ENCODE peak calls at places on chromosomes 5 and 9, in ten cellular contexts. One of them, this sample, is unnamed.

GRCh38 chr5:158514353-158514960 is 585.3 kb downstream of the EBF1 start:
- DNase-seq in A549: no peak
- DNase-seq in upper lobe of left lung: no peak
- DNase-seq in ovary: no peak
- DNase-seq in HepG2: no peak
- DNase-seq in GM12878: no peak
- DNase-seq in H1: no peak
- DNase-seq in transverse colon: no peak
- DNase-seq in K562: no peak
- DNase-seq in stomach: no peak
- DNase-seq in this sample: no peak

GRCh38 chr9:132589148-132590036 is 7.0 kb downstream of the BARHL1 start:
- DNase-seq in stomach: no peak
- DNase-seq in H1: peak; percentile 74
- DNase-seq in HepG2: no peak
- DNase-seq in A549: peak; percentile 36
- DNase-seq in transverse colon: no peak
- DNase-seq in K562: no peak
- DNase-seq in upper lobe of left lung: no peak
- DNase-seq in ovary: no peak
- DNase-seq in GM12878: no peak
- DNase-seq in this sample: no peak

GRCh38 chr5:81717815-81718214 is 33.1 kb downstream of the SSBP2 start:
- DNase-seq in ovary: no peak
- DNase-seq in K562: no peak
- DNase-seq in HepG2: no peak
- DNase-seq in GM12878: no peak
- DNase-seq in transverse colon: no peak
- DNase-seq in H1: no peak
- DNase-seq in stomach: no peak
- DNase-seq in upper lobe of left lung: no peak
- DNase-seq in A549: no peak
- DNase-seq in this sample: no peak

GRCh38 chr5:171481791-171482536 is 62.5 kb downstream of the FGF18 start:
- DNase-seq in upper lobe of left lung: no peak
- DNase-seq in A549: no peak
- DNase-seq in GM12878: no peak
- DNase-seq in K562: no peak
- DNase-seq in transverse colon: no peak
- DNase-seq in stomach: no peak
- DNase-seq in H1: no peak
- DNase-seq in HepG2: no peak
- DNase-seq in ovary: no peak
- DNase-seq in this sample: no peak

GRCh38 chr5:13276143-13276542 is 668.3 kb downstream of the DNAH5 start:
- DNase-seq in H1: no peak
- DNase-seq in K562: no peak
- DNase-seq in upper lobe of left lung: no peak
- DNase-seq in transverse colon: no peak
- DNase-seq in A549: no peak
- DNase-seq in ovary: no peak
- DNase-seq in HepG2: no peak
- DNase-seq in stomach: no peak
- DNase-seq in GM12878: no peak
- DNase-seq in this sample: no peak

GRCh38 chr5:14790220-14790619 is 81.4 kb downstream of the ANKH start:
- DNase-seq in upper lobe of left lung: no peak
- DNase-seq in A549: no peak
- DNase-seq in stomach: no peak
- DNase-seq in HepG2: no peak
- DNase-seq in K562: no peak
- DNase-seq in H1: no peak
- DNase-seq in transverse colon: no peak
- DNase-seq in ovary: no peak
- DNase-seq in GM12878: no peak
- DNase-seq in this sample: no peak

GRCh38 chr5:172478256-172478655 is 23.9 kb upstream of the SH3PXD2B start:
- DNase-seq in H1: no peak
- DNase-seq in ovary: no peak
- DNase-seq in upper lobe of left lung: no peak
- DNase-seq in HepG2: no peak
- DNase-seq in transverse colon: no peak
- DNase-seq in GM12878: no peak
- DNase-seq in K562: no peak
- DNase-seq in A549: no peak
- DNase-seq in stomach: no peak
- DNase-seq in this sample: no peak

GRCh38 chr5:12845549-12846159 is 941.4 kb upstream of the CTNND2 start:
- DNase-seq in A549: no peak
- DNase-seq in upper lobe of left lung: no peak
- DNase-seq in transverse colon: no peak
- DNase-seq in stomach: no peak
- DNase-seq in K562: no peak
- DNase-seq in HepG2: no peak
- DNase-seq in ovary: no peak
- DNase-seq in H1: no peak
- DNase-seq in GM12878: no peak
- DNase-seq in this sample: no peak

GRCh38 chr9:133591116-133591910 is 17.9 kb downstream of the FAM163B start:
- DNase-seq in GM12878: no peak
- DNase-seq in stomach: no peak
- DNase-seq in H1: no peak
- DNase-seq in upper lobe of left lung: no peak
- DNase-seq in transverse colon: no peak
- DNase-seq in HepG2: no peak
- DNase-seq in ovary: no peak
- DNase-seq in K562: no peak
- DNase-seq in A549: no peak
- DNase-seq in this sample: no peak

DNA sequence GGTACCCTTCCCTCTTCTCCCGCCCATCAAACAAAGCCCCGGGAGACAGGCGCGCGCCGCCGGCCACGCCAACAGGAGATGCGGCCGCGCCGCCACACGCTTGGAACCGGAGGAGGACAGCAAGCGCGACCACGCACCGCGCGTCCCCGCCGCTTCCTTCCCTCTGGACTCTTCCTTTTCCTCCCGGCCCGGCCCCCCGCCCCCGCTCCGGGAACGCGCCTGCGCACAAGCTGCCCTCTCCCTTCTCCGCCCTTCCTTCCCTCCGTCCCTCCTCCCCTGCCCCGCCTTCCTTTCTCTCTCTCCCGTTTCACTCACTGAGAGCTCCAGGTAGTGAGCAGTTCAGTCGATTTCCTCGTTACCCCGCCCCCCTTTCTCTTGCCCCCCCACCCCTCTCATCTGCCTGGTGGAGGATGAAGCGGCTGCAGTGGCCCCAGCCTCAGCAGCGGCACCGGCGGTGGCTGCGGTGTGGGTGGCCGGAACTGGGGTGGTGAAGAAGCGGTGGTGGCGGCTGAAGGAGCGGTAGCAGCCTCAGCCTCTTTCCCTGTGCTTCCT is at the start of gene RASA1:
- DNase-seq in HepG2: peak; percentile 91
- DNase-seq in ovary: peak; percentile 95
- DNase-seq in upper lobe of left lung: peak; percentile 96
- DNase-seq in K562: peak; percentile 97
- DNase-seq in A549: peak; percentile 92
- DNase-seq in H1: peak; percentile 98
- DNase-seq in transverse colon: peak; percentile 96
- DNase-seq in stomach: peak; percentile 91
- DNase-seq in GM12878: peak; percentile 76
- DNase-seq in this sample: peak; percentile 90
- H3K27ac ChIP-seq in HepG2: peak within 1 kb of the TSS; percentile 88
- H3K27ac ChIP-seq in ovary: peak within 1 kb of the TSS; percentile 68
- H3K27ac ChIP-seq in upper lobe of left lung: peak within 1 kb of the TSS; percentile 93
- H3K27ac ChIP-seq in K562: peak within 1 kb of the TSS; percentile 88
- H3K27ac ChIP-seq in A549: peak within 1 kb of the TSS; percentile 97
- H3K27ac ChIP-seq in H1: peak within 1 kb of the TSS; percentile 85
- H3K27ac ChIP-seq in transverse colon: peak within 1 kb of the TSS; percentile 98
- H3K27ac ChIP-seq in stomach: peak within 1 kb of the TSS; percentile 91
- H3K27ac ChIP-seq in GM12878: peak within 1 kb of the TSS; percentile 94
- H3K27ac ChIP-seq in this sample: peak within 1 kb of the TSS; percentile 88

GRCh38 chr5:38790891-38791290 is 54.9 kb upstream of the OSMR start:
- DNase-seq in H1: no peak
- DNase-seq in ovary: no peak
- DNase-seq in A549: no peak
- DNase-seq in stomach: no peak
- DNase-seq in upper lobe of left lung: no peak
- DNase-seq in K562: no peak
- DNase-seq in HepG2: no peak
- DNase-seq in transverse colon: no peak
- DNase-seq in GM12878: no peak
- DNase-seq in this sample: no peak

GRCh38 chr5:38794986-38795385 is 50.8 kb upstream of the OSMR start:
- DNase-seq in stomach: no peak
- DNase-seq in H1: no peak
- DNase-seq in HepG2: no peak
- DNase-seq in A549: no peak
- DNase-seq in upper lobe of left lung: no peak
- DNase-seq in ovary: no peak
- DNase-seq in GM12878: no peak
- DNase-seq in K562: no peak
- DNase-seq in transverse colon: no peak
- DNase-seq in this sample: no peak

GRCh38 chr5:38793099-38793498 is 52.7 kb upstream of the OSMR start:
- DNase-seq in H1: no peak
- DNase-seq in A549: no peak
- DNase-seq in GM12878: no peak
- DNase-seq in stomach: no peak
- DNase-seq in K562: no peak
- DNase-seq in ovary: no peak
- DNase-seq in HepG2: no peak
- DNase-seq in transverse colon: no peak
- DNase-seq in upper lobe of left lung: peak; percentile 72
- DNase-seq in this sample: no peak

GRCh38 chr5:38789777-38790176 is 56.0 kb upstream of the OSMR start:
- DNase-seq in transverse colon: no peak
- DNase-seq in A549: no peak
- DNase-seq in K562: no peak
- DNase-seq in stomach: no peak
- DNase-seq in ovary: no peak
- DNase-seq in upper lobe of left lung: no peak
- DNase-seq in HepG2: no peak
- DNase-seq in GM12878: no peak
- DNase-seq in H1: no peak
- DNase-seq in this sample: no peak

DNA sequence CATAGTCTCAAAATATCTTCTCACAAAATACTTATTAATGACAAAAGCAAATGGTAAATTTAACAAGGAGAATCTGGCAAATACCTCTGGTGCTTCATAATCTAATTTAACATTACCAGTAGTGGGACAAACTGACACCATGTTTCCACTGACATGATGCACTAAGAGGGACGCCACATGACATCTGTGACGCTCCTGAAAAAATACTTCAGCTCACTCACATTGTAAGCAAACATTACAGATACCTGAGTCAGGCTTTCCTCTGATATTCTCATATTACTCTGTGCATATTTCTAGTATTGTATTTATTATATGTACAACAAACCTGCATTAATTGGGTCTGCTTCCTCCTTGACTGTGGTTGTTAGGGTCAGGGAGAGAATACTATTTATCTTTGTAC is 56.7 kb upstream of the OSMR start:
- DNase-seq in transverse colon: no peak
- DNase-seq in K562: no peak
- DNase-seq in A549: no peak
- DNase-seq in H1: no peak
- DNase-seq in ovary: no peak
- DNase-seq in HepG2: no peak
- DNase-seq in stomach: no peak
- DNase-seq in upper lobe of left lung: no peak
- DNase-seq in GM12878: no peak
- DNase-seq in this sample: no peak
- TF ChIP-seq POLR2A in transverse colon: no peak
- TF ChIP-seq POLR2A in K562: no peak
- TF ChIP-seq POLR2A in A549: no peak
- TF ChIP-seq POLR2A in H1: no peak
- TF ChIP-seq POLR2A in ovary: no peak
- TF ChIP-seq POLR2A in HepG2: no peak
- TF ChIP-seq POLR2A in stomach: no peak
- TF ChIP-seq POLR2A in upper lobe of left lung: no peak
- TF ChIP-seq POLR2A in GM12878: no peak
- TF ChIP-seq POLR2A in this sample: no peak

GRCh38 chr9:31604516-31604915 is 779.9 kb upstream of the ACO1 start:
- DNase-seq in H1: no peak
- DNase-seq in stomach: no peak
- DNase-seq in GM12878: no peak
- DNase-seq in transverse colon: no peak
- DNase-seq in HepG2: no peak
- DNase-seq in upper lobe of left lung: no peak
- DNase-seq in A549: no peak
- DNase-seq in K562: no peak
- DNase-seq in ovary: no peak
- DNase-seq in this sample: no peak

GRCh38 chr9:31606678-31607077 is 777.8 kb upstream of the ACO1 start:
- DNase-seq in HepG2: no peak
- DNase-seq in upper lobe of left lung: no peak
- DNase-seq in GM12878: no peak
- DNase-seq in H1: no peak
- DNase-seq in A549: no peak
- DNase-seq in ovary: no peak
- DNase-seq in stomach: no peak
- DNase-seq in K562: no peak
- DNase-seq in transverse colon: no peak
- DNase-seq in this sample: no peak

GRCh38 chr9:31608413-31608812 is 776.0 kb upstream of the ACO1 start:
- DNase-seq in transverse colon: no peak
- DNase-seq in K562: no peak
- DNase-seq in stomach: no peak
- DNase-seq in HepG2: no peak
- DNase-seq in GM12878: no peak
- DNase-seq in H1: no peak
- DNase-seq in ovary: no peak
- DNase-seq in upper lobe of left lung: no peak
- DNase-seq in A549: no peak
- DNase-seq in this sample: no peak

GRCh38 chr9:31601666-31602065 is 782.8 kb upstream of the ACO1 start:
- DNase-seq in H1: no peak
- DNase-seq in transverse colon: no peak
- DNase-seq in upper lobe of left lung: no peak
- DNase-seq in stomach: no peak
- DNase-seq in ovary: no peak
- DNase-seq in A549: no peak
- DNase-seq in HepG2: no peak
- DNase-seq in K562: no peak
- DNase-seq in GM12878: no peak
- DNase-seq in this sample: no peak

GRCh38 chr9:31605164-31605563 is 779.3 kb upstream of the ACO1 start:
- DNase-seq in HepG2: no peak
- DNase-seq in transverse colon: no peak
- DNase-seq in upper lobe of left lung: no peak
- DNase-seq in ovary: no peak
- DNase-seq in GM12878: no peak
- DNase-seq in K562: no peak
- DNase-seq in H1: no peak
- DNase-seq in A549: no peak
- DNase-seq in stomach: no peak
- DNase-seq in this sample: no peak
- TF ChIP-seq EP300 in HepG2: no peak
- TF ChIP-seq EP300 in transverse colon: no peak
- TF ChIP-seq EP300 in upper lobe of left lung: no peak
- TF ChIP-seq EP300 in ovary: no peak
- TF ChIP-seq EP300 in GM12878: no peak
- TF ChIP-seq EP300 in K562: no peak
- TF ChIP-seq EP300 in H1: no peak
- TF ChIP-seq EP300 in A549: no peak
- TF ChIP-seq EP300 in stomach: no peak
- TF ChIP-seq EP300 in this sample: no peak

GRCh38 chr9:23543420-23543819 is 282.6 kb downstream of the ELAVL2 start:
- DNase-seq in HepG2: no peak
- DNase-seq in transverse colon: no peak
- DNase-seq in upper lobe of left lung: no peak
- DNase-seq in GM12878: no peak
- DNase-seq in stomach: no peak
- DNase-seq in ovary: no peak
- DNase-seq in A549: no peak
- DNase-seq in H1: no peak
- DNase-seq in K562: no peak
- DNase-seq in this sample: no peak
- H3K27ac ChIP-seq in HepG2: no peak overlapping the region
- H3K27ac ChIP-seq in transverse colon: no peak overlapping the region
- H3K27ac ChIP-seq in upper lobe of left lung: no peak overlapping the region
- H3K27ac ChIP-seq in GM12878: no peak overlapping the region
- H3K27ac ChIP-seq in stomach: no peak overlapping the region
- H3K27ac ChIP-seq in ovary: no peak overlapping the region
- H3K27ac ChIP-seq in A549: no peak overlapping the region
- H3K27ac ChIP-seq in H1: no peak overlapping the region
- H3K27ac ChIP-seq in K562: no peak overlapping the region
- H3K27ac ChIP-seq in this sample: no peak overlapping the region